ENCODE peak calls at places on chromosomes 7 and 10, in seven cellular contexts. Z is psoas muscle; G is right cardiac atrium; L is AG04450; X is CD4-positive, alpha-beta T cell; P is cardiac muscle cell; D is thoracic aorta. E is an unnamed sample. For H3K9me3, the result is how much of the 10 kb centered on the place peaks cover.

GRCh38 chr7:29765392-29765979 is 40.8 kb upstream of the WIPF3 start:
- DNase-seq in G (no peak), D (no peak), Z (no peak), X (no peak), L (no peak), P (no peak), E (no peak)

GRCh38 chr10:90602815-90603600 is 254.8 kb downstream of the HTR7 start:
- DNase-seq in Z (no peak), X (no peak), G (no peak), L (no peak), P (peak), D (no peak), E (no peak)

GRCh38 chr7:27031289-27032172 is 64.3 kb downstream of the HOXA1 start:
- DNase-seq in P (peak), G (no peak), L (peak), D (no peak), Z (no peak), X (no peak), E (no peak)

GRCh38 chr10:133324198-133324792 is 12.4 kb downstream of the CALY start:
- DNase-seq in D (no peak), P (peak), L (no peak), Z (peak), X (peak), G (peak), E (peak)

GRCh38 chr7:57821438-57822382 is 371.7 kb downstream of the ZNF716 start:
- DNase-seq in P (no peak), X (no peak), D (no peak), Z (peak), L (no peak), G (peak), E (no peak)

GRCh38 chr7:234712-235553 is 42.6 kb downstream of the FAM20C start:
- DNase-seq in P (no peak), D (no peak), L (peak), Z (peak), G (peak), X (no peak), E (no peak)

GRCh38 chr10:12350925-12351324 is 1.6 kb downstream of the CAMK1D start:
- DNase-seq in P (no peak), G (no peak), L (no peak), Z (no peak), D (no peak), X (no peak), E (no peak)

GRCh38 chr10:119517235-119518141 is 25.0 kb downstream of the RGS10 start:
- DNase-seq in D (no peak), P (peak), G (no peak), X (no peak), L (no peak), Z (no peak), E (peak)

GRCh38 chr10:6729071-6729773 is 149.1 kb upstream of the PRKCQ start:
- DNase-seq in L (no peak), P (peak), Z (no peak), D (no peak), X (no peak), G (no peak), E (no peak)

GRCh38 chr7:67267914-67268313 is 271.3 kb downstream of the TYW1 start:
- DNase-seq in G (no peak), P (peak), D (no peak), Z (no peak), X (no peak), L (no peak), E (no peak)

GRCh38 chr10:73117976-73118743 is 7.9 kb downstream of the NUDT13 start:
- DNase-seq in X (no peak), G (no peak), Z (no peak), D (no peak), P (peak), L (no peak), E (no peak)

GRCh38 chr7:101562531-101563197 is 66.4 kb downstream of the MYL10 start:
- DNase-seq in P (no peak), Z (no peak), G (no peak), D (no peak), L (no peak), X (no peak), E (no peak)

GRCh38 chr7:12670759-12671545 is 16.5 kb upstream of the ARL4A start:
- DNase-seq in L (peak), G (no peak), P (no peak), Z (no peak), X (no peak), D (no peak), E (no peak)

GRCh38 chr7:150378115-150378852 is 846 bp upstream of the ZNF775 start:
- DNase-seq in D (no peak), P (peak), Z (peak), G (peak), X (no peak), L (peak), E (no peak)

GRCh38 chr7:132720835-132721234 is 144.6 kb upstream of the PLXNA4 start:
- DNase-seq in G (no peak), L (no peak), Z (no peak), X (no peak), D (no peak), P (no peak), E (no peak)

GRCh38 chr10:105187243-105187642 is 546.2 kb downstream of the SORCS3 start:
- DNase-seq in D (no peak), P (no peak), L (no peak), X (no peak), Z (no peak), G (no peak), E (no peak)

GRCh38 chr7:7175075-7175695 is 7.2 kb upstream of the C1GALT1 start:
- DNase-seq in P (no peak), Z (no peak), G (no peak), L (no peak), D (no peak), X (no peak), E (no peak)

GRCh38 chr7:7178081-7178480 is 4.3 kb upstream of the C1GALT1 start:
- DNase-seq in P (no peak), G (no peak), L (no peak), D (no peak), Z (no peak), X (no peak), E (no peak)

GRCh38 chr7:7176421-7177043 is 5.8 kb upstream of the C1GALT1 start:
- DNase-seq in X (no peak), L (no peak), D (no peak), P (peak), G (no peak), Z (no peak), E (no peak)

GRCh38 chr7:7177044-7177517 is 5.3 kb upstream of the C1GALT1 start:
- DNase-seq in P (peak), D (no peak), G (no peak), Z (no peak), X (no peak), L (no peak), E (no peak)

GRCh38 chr7:7173956-7174632 is 8.2 kb upstream of the C1GALT1 start:
- DNase-seq in Z (no peak), G (no peak), L (no peak), D (no peak), P (no peak), X (no peak), E (no peak)
- H3K9me3 ChIP-seq in Z (under half), G (under half), L (under half), D (under half), P (under half), X (under half), E (under half)

GRCh38 chr10:21843645-21844044 is 159.9 kb downstream of the DNAJC1 start:
- DNase-seq in L (no peak), X (no peak), P (no peak), G (no peak), Z (no peak), D (no peak), E (no peak)
- H3K9me3 ChIP-seq in L (under half), X (under half), P (under half), G (under half), Z (under half), D (under half), E (under half)

GRCh38 chr10:82505009-82505408 is 630.0 kb downstream of the NRG3 start:
- DNase-seq in L (no peak), Z (no peak), X (no peak), P (no peak), D (no peak), G (no peak), E (no peak)
- H3K9me3 ChIP-seq in L (under half), Z (under half), X (under half), P (under half), D (under half), G (under half), E (under half)

GRCh38 chr10:9603972-9604371 is 1413.7 kb upstream of the CELF2 start:
- DNase-seq in P (no peak), D (no peak), L (no peak), G (no peak), Z (no peak), X (no peak), E (no peak)

GRCh38 chr10:9602930-9603459 is 1414.7 kb upstream of the CELF2 start:
- DNase-seq in P (no peak), D (no peak), L (no peak), Z (no peak), G (no peak), X (no peak), E (no peak)

GRCh38 chr10:9608592-9608991 is 1409.1 kb upstream of the CELF2 start:
- DNase-seq in X (no peak), D (no peak), Z (no peak), L (no peak), P (peak), G (no peak), E (no peak)

GRCh38 chr10:9605231-9605630 is 1412.4 kb upstream of the CELF2 start:
- DNase-seq in X (no peak), G (no peak), Z (no peak), L (no peak), P (no peak), D (no peak), E (no peak)
- H3K9me3 ChIP-seq in X (under half), G (under half), Z (under half), L (under half), P (under half), D (under half), E (under half)

E was measured in T-helper 17 cell.